ENCODE peak calls at places on chromosomes 4 and X, in eight cellular contexts. One of them, this sample, is unnamed.

GRCh38 chr4:12943069-12943468 is 541.1 kb downstream of the RAB28 start:
- DNase-seq in endothelial cell: no peak
- DNase-seq in GM20000: no peak
- DNase-seq in astrocyte: no peak
- DNase-seq in WERI-Rb-1: no peak
- DNase-seq in left lung: no peak
- DNase-seq in epithelial cell of proximal tubule: no peak
- DNase-seq in nephron progenitor cell: no peak
- DNase-seq in this sample: no peak

GRCh38 chr4:161987611-161988010 is 176.2 kb downstream of the FSTL5 start:
- DNase-seq in WERI-Rb-1: no peak
- DNase-seq in epithelial cell of proximal tubule: no peak
- DNase-seq in nephron progenitor cell: no peak
- DNase-seq in astrocyte: no peak
- DNase-seq in endothelial cell: no peak
- DNase-seq in left lung: no peak
- DNase-seq in GM20000: no peak
- DNase-seq in this sample: no peak

GRCh38 chrX:23052324-23052723 is 52.6 kb downstream of the DDX53 start:
- DNase-seq in endothelial cell: no peak
- DNase-seq in nephron progenitor cell: no peak
- DNase-seq in astrocyte: no peak
- DNase-seq in WERI-Rb-1: no peak
- DNase-seq in left lung: no peak
- DNase-seq in epithelial cell of proximal tubule: no peak
- DNase-seq in GM20000: no peak
- DNase-seq in this sample: no peak

GRCh38 chrX:112147206-112147605 is 64.6 kb upstream of the TRPC5 start:
- DNase-seq in WERI-Rb-1: peak
- DNase-seq in left lung: no peak
- DNase-seq in GM20000: peak
- DNase-seq in nephron progenitor cell: peak
- DNase-seq in astrocyte: no peak
- DNase-seq in epithelial cell of proximal tubule: no peak
- DNase-seq in endothelial cell: peak
- DNase-seq in this sample: peak

GRCh38 chrX:95076449-95076848 is 1402.4 kb downstream of the FAM133A start:
- DNase-seq in WERI-Rb-1: peak
- DNase-seq in epithelial cell of proximal tubule: no peak
- DNase-seq in astrocyte: no peak
- DNase-seq in GM20000: no peak
- DNase-seq in left lung: no peak
- DNase-seq in endothelial cell: peak
- DNase-seq in nephron progenitor cell: peak
- DNase-seq in this sample: no peak

GRCh38 chr4:25792200-25792791 is 70.5 kb downstream of the SEL1L3 start:
- DNase-seq in left lung: no peak
- DNase-seq in epithelial cell of proximal tubule: no peak
- DNase-seq in GM20000: no peak
- DNase-seq in WERI-Rb-1: peak
- DNase-seq in nephron progenitor cell: peak
- DNase-seq in astrocyte: no peak
- DNase-seq in endothelial cell: peak
- DNase-seq in this sample: no peak

GRCh38 chr4:99405433-99406115 is 29.6 kb downstream of the ADH7 start:
- DNase-seq in left lung: no peak
- DNase-seq in nephron progenitor cell: peak
- DNase-seq in GM20000: peak
- DNase-seq in astrocyte: peak
- DNase-seq in epithelial cell of proximal tubule: peak
- DNase-seq in endothelial cell: peak
- DNase-seq in WERI-Rb-1: peak
- DNase-seq in this sample: peak

GRCh38 chr4:141229408-141230101 is 8.9 kb downstream of the ZNF330 start:
- DNase-seq in WERI-Rb-1: no peak
- DNase-seq in left lung: no peak
- DNase-seq in GM20000: no peak
- DNase-seq in endothelial cell: no peak
- DNase-seq in astrocyte: no peak
- DNase-seq in nephron progenitor cell: no peak
- DNase-seq in epithelial cell of proximal tubule: no peak
- DNase-seq in this sample: no peak

GRCh38 chrX:138150709-138151108 is 560.8 kb downstream of the FGF13 start:
- DNase-seq in left lung: no peak
- DNase-seq in nephron progenitor cell: no peak
- DNase-seq in epithelial cell of proximal tubule: no peak
- DNase-seq in endothelial cell: no peak
- DNase-seq in WERI-Rb-1: no peak
- DNase-seq in GM20000: peak
- DNase-seq in astrocyte: no peak
- DNase-seq in this sample: no peak

GRCh38 chrX:1111543-1112300 is 100.7 kb downstream of the CRLF2 start:
- DNase-seq in GM20000: no peak
- DNase-seq in nephron progenitor cell: peak
- DNase-seq in epithelial cell of proximal tubule: no peak
- DNase-seq in WERI-Rb-1: no peak
- DNase-seq in left lung: no peak
- DNase-seq in endothelial cell: no peak
- DNase-seq in astrocyte: no peak
- DNase-seq in this sample: no peak

GRCh38 chr4:140800686-140801085 is 44.5 kb upstream of the TBC1D9 start:
- DNase-seq in endothelial cell: no peak
- DNase-seq in GM20000: no peak
- DNase-seq in astrocyte: no peak
- DNase-seq in epithelial cell of proximal tubule: no peak
- DNase-seq in WERI-Rb-1: no peak
- DNase-seq in nephron progenitor cell: no peak
- DNase-seq in left lung: no peak
- DNase-seq in this sample: no peak

GRCh38 chr4:5676763-5677162 is 31.6 kb downstream of the EVC2 start:
- DNase-seq in nephron progenitor cell: no peak
- DNase-seq in endothelial cell: no peak
- DNase-seq in WERI-Rb-1: no peak
- DNase-seq in GM20000: no peak
- DNase-seq in epithelial cell of proximal tubule: no peak
- DNase-seq in astrocyte: no peak
- DNase-seq in left lung: no peak
- DNase-seq in this sample: no peak

GRCh38 chrX:71143508-71143907 is 1.1 kb upstream of the NLGN3 start:
- DNase-seq in nephron progenitor cell: no peak
- DNase-seq in astrocyte: no peak
- DNase-seq in left lung: no peak
- DNase-seq in WERI-Rb-1: no peak
- DNase-seq in GM20000: no peak
- DNase-seq in endothelial cell: no peak
- DNase-seq in epithelial cell of proximal tubule: no peak
- DNase-seq in this sample: no peak

GRCh38 chrX:27438937-27439336 is 24.2 kb downstream of the PPP4R3C start:
- DNase-seq in endothelial cell: no peak
- DNase-seq in GM20000: no peak
- DNase-seq in left lung: no peak
- DNase-seq in epithelial cell of proximal tubule: no peak
- DNase-seq in WERI-Rb-1: no peak
- DNase-seq in nephron progenitor cell: no peak
- DNase-seq in astrocyte: no peak
- DNase-seq in this sample: no peak

GRCh38 chrX:28177202-28177601 is 196.0 kb upstream of the DCAF8L1 start:
- DNase-seq in left lung: no peak
- DNase-seq in nephron progenitor cell: no peak
- DNase-seq in epithelial cell of proximal tubule: no peak
- DNase-seq in endothelial cell: peak
- DNase-seq in WERI-Rb-1: peak
- DNase-seq in GM20000: no peak
- DNase-seq in astrocyte: no peak
- DNase-seq in this sample: no peak

DNA sequence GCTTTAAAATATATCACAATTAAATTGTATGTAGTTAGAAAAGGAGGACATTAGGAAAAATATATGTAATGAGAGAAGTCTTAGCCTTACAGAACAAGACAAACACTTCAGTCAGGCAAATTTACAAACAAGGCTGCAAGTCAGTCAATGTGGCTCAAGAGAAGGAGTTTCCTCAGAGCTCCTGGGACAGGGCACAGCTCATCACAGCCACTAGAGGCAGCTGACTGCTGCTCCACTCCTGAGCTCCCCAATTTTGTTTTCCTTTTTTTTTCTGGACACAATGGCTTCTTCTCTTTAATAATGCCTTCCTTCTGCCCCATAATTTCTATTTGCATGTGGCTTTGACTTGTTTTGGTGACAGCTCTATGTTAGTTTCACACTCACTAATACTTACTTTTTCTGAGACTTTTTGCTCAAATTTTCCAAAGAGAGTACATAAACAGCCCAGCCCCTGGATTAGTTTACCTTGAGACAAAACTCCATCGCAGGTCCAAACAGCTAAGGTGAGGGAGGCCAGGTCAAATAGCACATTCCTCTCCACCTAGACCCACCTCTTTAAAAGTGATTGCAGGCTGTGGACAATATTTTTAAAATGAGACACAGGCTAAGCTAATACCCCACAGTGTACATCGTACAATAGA is 850.4 kb upstream of the FRG1 start:
- DNase-seq in GM20000: no peak
- DNase-seq in astrocyte: no peak
- DNase-seq in WERI-Rb-1: no peak
- DNase-seq in endothelial cell: peak
- DNase-seq in left lung: no peak
- DNase-seq in nephron progenitor cell: peak
- DNase-seq in epithelial cell of proximal tubule: no peak
- DNase-seq in this sample: no peak
- TF ChIP-seq CTCF in GM20000: no peak
- TF ChIP-seq CTCF in astrocyte: peak
- TF ChIP-seq CTCF in WERI-Rb-1: peak
- TF ChIP-seq CTCF in endothelial cell: peak
- TF ChIP-seq CTCF in left lung: no peak
- TF ChIP-seq CTCF in nephron progenitor cell: peak
- TF ChIP-seq CTCF in epithelial cell of proximal tubule: peak
- TF ChIP-seq CTCF in this sample: peak

GRCh38 chr4:101232074-101232776 is 115.1 kb downstream of the PPP3CA start:
- DNase-seq in endothelial cell: no peak
- DNase-seq in nephron progenitor cell: no peak
- DNase-seq in astrocyte: peak
- DNase-seq in epithelial cell of proximal tubule: no peak
- DNase-seq in GM20000: no peak
- DNase-seq in WERI-Rb-1: no peak
- DNase-seq in left lung: no peak
- DNase-seq in this sample: no peak

GRCh38 chr4:101227715-101228114 is 119.6 kb downstream of the PPP3CA start:
- DNase-seq in left lung: no peak
- DNase-seq in astrocyte: no peak
- DNase-seq in nephron progenitor cell: no peak
- DNase-seq in WERI-Rb-1: no peak
- DNase-seq in endothelial cell: no peak
- DNase-seq in epithelial cell of proximal tubule: no peak
- DNase-seq in GM20000: no peak
- DNase-seq in this sample: no peak

GRCh38 chr4:101229116-101229515 is 118.2 kb downstream of the PPP3CA start:
- DNase-seq in astrocyte: peak
- DNase-seq in WERI-Rb-1: no peak
- DNase-seq in epithelial cell of proximal tubule: no peak
- DNase-seq in nephron progenitor cell: no peak
- DNase-seq in left lung: no peak
- DNase-seq in endothelial cell: no peak
- DNase-seq in GM20000: no peak
- DNase-seq in this sample: no peak

GRCh38 chr4:101236097-101236496 is 111.2 kb downstream of the PPP3CA start:
- DNase-seq in nephron progenitor cell: no peak
- DNase-seq in astrocyte: no peak
- DNase-seq in left lung: no peak
- DNase-seq in GM20000: no peak
- DNase-seq in WERI-Rb-1: no peak
- DNase-seq in epithelial cell of proximal tubule: no peak
- DNase-seq in endothelial cell: no peak
- DNase-seq in this sample: no peak

GRCh38 chr4:101230806-101231426 is 116.4 kb downstream of the PPP3CA start:
- DNase-seq in epithelial cell of proximal tubule: no peak
- DNase-seq in GM20000: no peak
- DNase-seq in nephron progenitor cell: no peak
- DNase-seq in left lung: no peak
- DNase-seq in astrocyte: no peak
- DNase-seq in endothelial cell: no peak
- DNase-seq in WERI-Rb-1: no peak
- DNase-seq in this sample: no peak
- TF ChIP-seq CTCF in epithelial cell of proximal tubule: peak
- TF ChIP-seq CTCF in GM20000: no peak
- TF ChIP-seq CTCF in nephron progenitor cell: no peak
- TF ChIP-seq CTCF in left lung: no peak
- TF ChIP-seq CTCF in astrocyte: no peak
- TF ChIP-seq CTCF in endothelial cell: no peak
- TF ChIP-seq CTCF in WERI-Rb-1: no peak
- TF ChIP-seq CTCF in this sample: no peak

DNA sequence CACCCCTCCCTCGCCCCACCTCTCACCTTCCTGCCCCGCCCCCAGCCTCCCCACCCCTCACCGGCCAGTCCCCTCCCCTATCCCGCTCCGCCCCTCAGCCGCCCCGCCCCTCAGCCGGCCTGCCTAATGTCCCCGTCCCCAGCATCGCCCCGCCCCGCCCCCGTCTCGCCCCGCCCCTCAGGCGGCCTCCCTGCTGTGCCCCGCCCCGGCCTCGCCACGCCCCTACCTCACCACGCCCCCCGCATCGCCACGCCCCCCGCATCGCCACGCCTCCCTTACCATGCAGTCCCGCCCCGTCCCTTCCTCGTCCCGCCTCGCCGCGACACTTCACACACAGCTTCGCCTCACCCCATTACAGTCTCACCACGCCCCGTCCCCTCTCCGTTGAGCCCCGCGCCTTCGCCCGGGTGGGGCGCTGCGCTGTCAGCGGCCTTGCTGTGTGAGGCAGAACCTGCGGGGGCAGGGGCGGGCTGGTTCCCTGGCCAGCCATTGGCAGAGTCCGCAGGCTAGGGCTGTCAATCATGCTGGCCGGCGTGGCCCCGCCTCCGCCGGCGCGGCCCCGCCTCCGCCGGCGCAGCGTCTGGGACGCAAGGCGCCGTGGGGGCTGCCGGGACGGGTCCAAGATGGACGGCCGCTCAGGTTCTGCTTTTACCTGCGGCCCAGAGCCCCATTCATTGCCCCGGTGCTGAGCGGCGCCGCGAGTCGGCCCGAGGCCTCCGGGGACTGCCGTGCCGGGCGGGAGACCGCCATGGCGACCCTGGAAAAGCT is at the start of the genes HTT and HTT-AS:
- DNase-seq in left lung: peak
- DNase-seq in nephron progenitor cell: peak
- DNase-seq in epithelial cell of proximal tubule: peak
- DNase-seq in astrocyte: peak
- DNase-seq in endothelial cell: peak
- DNase-seq in WERI-Rb-1: peak
- DNase-seq in GM20000: peak
- DNase-seq in this sample: peak
- TF ChIP-seq CTCF in left lung: no peak
- TF ChIP-seq CTCF in nephron progenitor cell: no peak
- TF ChIP-seq CTCF in epithelial cell of proximal tubule: no peak
- TF ChIP-seq CTCF in astrocyte: no peak
- TF ChIP-seq CTCF in endothelial cell: no peak
- TF ChIP-seq CTCF in WERI-Rb-1: no peak
- TF ChIP-seq CTCF in GM20000: no peak
- TF ChIP-seq CTCF in this sample: no peak

GRCh38 chrX:88425739-88426138 is 321.3 kb upstream of the CPXCR1 start:
- DNase-seq in epithelial cell of proximal tubule: no peak
- DNase-seq in nephron progenitor cell: no peak
- DNase-seq in astrocyte: no peak
- DNase-seq in GM20000: no peak
- DNase-seq in WERI-Rb-1: no peak
- DNase-seq in endothelial cell: no peak
- DNase-seq in left lung: no peak
- DNase-seq in this sample: no peak
- TF ChIP-seq CTCF in epithelial cell of proximal tubule: peak
- TF ChIP-seq CTCF in nephron progenitor cell: peak
- TF ChIP-seq CTCF in astrocyte: no peak
- TF ChIP-seq CTCF in GM20000: no peak
- TF ChIP-seq CTCF in WERI-Rb-1: no peak
- TF ChIP-seq CTCF in endothelial cell: no peak
- TF ChIP-seq CTCF in left lung: no peak
- TF ChIP-seq CTCF in this sample: peak

GRCh38 chr4:139606600-139607301 is 50.7 kb upstream of the SETD7 start:
- DNase-seq in nephron progenitor cell: no peak
- DNase-seq in left lung: no peak
- DNase-seq in epithelial cell of proximal tubule: no peak
- DNase-seq in astrocyte: peak
- DNase-seq in WERI-Rb-1: no peak
- DNase-seq in GM20000: no peak
- DNase-seq in endothelial cell: no peak
- DNase-seq in this sample: no peak
- TF ChIP-seq CTCF in nephron progenitor cell: no peak
- TF ChIP-seq CTCF in left lung: peak
- TF ChIP-seq CTCF in epithelial cell of proximal tubule: peak
- TF ChIP-seq CTCF in astrocyte: no peak
- TF ChIP-seq CTCF in WERI-Rb-1: no peak
- TF ChIP-seq CTCF in GM20000: no peak
- TF ChIP-seq CTCF in endothelial cell: no peak
- TF ChIP-seq CTCF in this sample: no peak